ENCODE peak calls at places on chromosomes 16 and 17, in seven cellular contexts. E is A549; D is cardiac fibroblast; W is GM12878; Q is BE2C; L is CD4-positive, alpha-beta T cell; J is OCI-LY7. U is an unnamed sample.
A peak's percentile ranks its signal among the peaks of the same experiment; 100 is the strongest.

GRCh38 chr16:81096715-81097208 is 567 bp upstream of the GCSH start:
- DNase-seq in E (no peak), D (no peak), W (no peak), Q (no peak), L (no peak), J (no peak), U (no peak)

GRCh38 chr17:68511254-68511670 is 968 bp upstream of the PRKAR1A start:
- DNase-seq in E (no peak), D (no peak), W (no peak), Q (no peak), L (no peak), J (no peak), U (no peak)

GRCh38 chr16:10098991-10099390 is 83.2 kb downstream of the GRIN2A start:
- DNase-seq in E (no peak), D (no peak), W (no peak), Q (no peak), L (no peak), J (no peak), U (no peak)

GRCh38 chr17:57744195-57745170 is 616 bp downstream of the CCDC182 start:
- DNase-seq in E (no peak), D (no peak), W (no peak), Q (no peak), L (no peak), J (peak; percentile 11), U (no peak)

GRCh38 chr17:32160526-32160925 is 18.2 kb downstream of the RHOT1 start:
- DNase-seq in E (no peak), D (no peak), W (no peak), Q (no peak), L (no peak), J (no peak), U (no peak)

GRCh38 chr16:79430129-79430789 is 170.3 kb downstream of the MAF start:
- DNase-seq in E (no peak), D (no peak), W (no peak), Q (no peak), L (no peak), J (no peak), U (no peak)

GRCh38 chr16:89026121-89026612 is 49.2 kb upstream of the CBFA2T3 start:
- DNase-seq in E (no peak), D (no peak), W (peak; percentile 72), Q (no peak), L (no peak), J (peak; percentile 30), U (peak; percentile 5)

GRCh38 chr16:75494696-75495601 is at the start of gene CHST6:
- DNase-seq in E (peak; percentile 17), D (peak; percentile 31), W (no peak), Q (no peak), L (no peak), J (no peak), U (peak; percentile 55)

GRCh38 chr17:76152580-76152979 is 11.5 kb upstream of the FOXJ1 start:
- DNase-seq in E (no peak), D (no peak), W (no peak), Q (no peak), L (no peak), J (no peak), U (no peak)

GRCh38 chr17:42989726-42990652 is 8.2 kb upstream of the RPL27 start:
- DNase-seq in E (peak; percentile 64), D (no peak), W (no peak), Q (no peak), L (no peak), J (no peak), U (no peak)

GRCh38 chr17:1920948-1921351 is 91.1 kb downstream of the RPA1 start:
- DNase-seq in E (no peak), D (no peak), W (no peak), Q (no peak), L (no peak), J (no peak), U (no peak)

GRCh38 chr16:10245002-10245401 is 62.8 kb upstream of the GRIN2A start:
- DNase-seq in E (no peak), D (no peak), W (no peak), Q (no peak), L (no peak), J (no peak), U (no peak)

GRCh38 chr17:38434178-38434665 is 6.0 kb downstream of the ARHGAP23 start:
- DNase-seq in E (no peak), D (no peak), W (no peak), Q (no peak), L (no peak), J (no peak), U (no peak)

GRCh38 chr16:3400446-3400778 is 392 bp downstream of the ZSCAN32 start:
- DNase-seq in E (no peak), D (no peak), W (no peak), Q (no peak), L (no peak), J (no peak), U (no peak)

GRCh38 chr17:81391964-81392908 is 3.0 kb upstream of the BAHCC1 start:
- DNase-seq in E (no peak), D (peak; percentile 93), W (no peak), Q (no peak), L (no peak), J (no peak), U (peak; percentile 63)

GRCh38 chr17:35892091-35892637 is 12.0 kb upstream of the CCL5 start:
- DNase-seq in E (peak; percentile 17), D (peak; percentile 63), W (no peak), Q (no peak), L (no peak), J (no peak), U (peak; percentile 43)

GRCh38 chr16:84495506-84495905 is 9.0 kb downstream of the MEAK7 start:
- DNase-seq in E (no peak), D (no peak), W (no peak), Q (no peak), L (no peak), J (no peak), U (no peak)

DNA sequence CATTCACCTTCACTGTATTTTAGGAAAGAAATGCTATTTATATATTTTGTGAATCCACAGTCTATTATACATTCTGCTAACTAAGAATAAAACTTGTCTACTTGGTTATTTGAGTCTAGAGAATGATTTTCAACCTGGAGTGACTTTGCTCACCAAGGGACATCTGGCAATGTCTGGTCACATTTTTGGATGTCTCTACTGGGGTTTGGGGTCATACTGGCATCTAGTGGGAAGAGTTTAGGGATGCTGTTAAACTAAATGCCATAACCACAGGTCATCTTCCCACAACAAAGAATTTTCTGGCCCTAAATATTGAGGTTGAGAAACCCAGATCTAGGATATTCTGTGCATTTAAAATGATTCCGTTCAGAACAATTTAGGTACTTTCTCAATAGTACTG is 26.0 kb downstream of the KCNJ16 start:
- DNase-seq in E (peak; percentile 9), D (no peak), W (no peak), Q (no peak), L (no peak), J (no peak), U (peak; percentile 20)
- TF ChIP-seq CTCF in E (peak; percentile 31), D (no peak), W (no peak), Q (no peak), L (no peak), J (peak; percentile 45), U (peak; percentile 19)

GRCh38 chr17:47279062-47279801 is 25.6 kb downstream of the ITGB3 start:
- DNase-seq in E (peak; percentile 24), D (peak; percentile 98), W (peak; percentile 92), Q (no peak), L (no peak), J (peak; percentile 77), U (peak; percentile 99)
- TF ChIP-seq CTCF in E (no peak), D (peak; percentile 5), W (no peak), Q (no peak), L (no peak), J (no peak), U (peak; percentile 50)

GRCh38 chr17:67162771-67163170 is 82.2 kb downstream of the HELZ start:
- DNase-seq in E (no peak), D (no peak), W (no peak), Q (no peak), L (no peak), J (no peak), U (no peak)

GRCh38 chr17:67156269-67157199 is 88.5 kb downstream of the HELZ start:
- DNase-seq in E (no peak), D (peak; percentile 15), W (no peak), Q (no peak), L (no peak), J (no peak), U (peak; percentile 60)

GRCh38 chr17:67160791-67161190 is 84.2 kb downstream of the HELZ start:
- DNase-seq in E (no peak), D (no peak), W (no peak), Q (peak; percentile 14), L (no peak), J (no peak), U (no peak)

GRCh38 chr17:67161573-67161972 is 83.4 kb downstream of the HELZ start:
- DNase-seq in E (no peak), D (no peak), W (no peak), Q (no peak), L (no peak), J (no peak), U (no peak)

DNA sequence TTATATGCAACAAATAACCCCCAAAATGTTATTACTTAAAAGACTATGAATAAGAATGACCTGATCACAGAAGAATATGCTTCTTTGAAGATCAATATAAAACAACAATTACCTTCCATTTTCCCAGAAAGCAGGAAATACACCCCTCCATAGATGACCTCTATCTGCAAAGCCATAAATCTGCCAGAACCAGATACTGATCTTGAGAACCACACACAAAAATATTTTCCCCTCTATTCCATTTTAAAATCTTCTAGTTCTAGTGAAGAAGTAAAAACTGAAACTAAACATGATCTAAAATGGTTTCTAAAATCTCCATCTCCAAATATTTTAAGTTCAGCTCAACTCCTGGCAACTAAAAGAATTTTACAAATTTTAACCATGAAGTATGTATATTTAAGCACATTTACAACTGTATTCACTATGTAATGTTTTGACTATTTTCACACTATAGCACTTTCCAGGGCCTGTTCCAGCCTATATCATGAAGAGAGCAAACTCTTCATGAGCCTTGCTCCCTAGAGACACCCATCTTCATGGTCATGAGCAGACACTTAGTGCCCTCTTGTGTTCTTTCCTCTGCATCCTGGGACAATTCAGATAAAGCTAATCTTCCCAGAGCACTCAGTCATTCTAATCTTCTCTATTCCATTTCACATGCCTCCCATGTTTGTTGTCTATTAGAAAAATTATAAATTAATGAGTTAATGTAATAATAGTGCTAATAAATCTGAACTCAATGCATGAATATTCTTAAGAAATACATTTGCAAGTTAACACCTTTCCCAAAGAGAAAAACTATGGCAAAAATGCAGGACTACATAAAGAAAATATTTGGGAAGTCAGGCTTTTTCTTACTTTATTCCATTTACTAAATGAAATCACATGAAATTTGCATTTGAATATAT is 87.0 kb downstream of the HELZ start:
- DNase-seq in E (peak; percentile 71), D (peak; percentile 63), W (peak; percentile 2), Q (peak; percentile 64), L (no peak), J (peak; percentile 39), U (peak; percentile 79)
- TF ChIP-seq CTCF in E (peak; percentile 84), D (peak; percentile 24), W (peak; percentile 38), Q (peak; percentile 91), L (no peak), J (peak; percentile 61), U (peak; percentile 54)

DNA sequence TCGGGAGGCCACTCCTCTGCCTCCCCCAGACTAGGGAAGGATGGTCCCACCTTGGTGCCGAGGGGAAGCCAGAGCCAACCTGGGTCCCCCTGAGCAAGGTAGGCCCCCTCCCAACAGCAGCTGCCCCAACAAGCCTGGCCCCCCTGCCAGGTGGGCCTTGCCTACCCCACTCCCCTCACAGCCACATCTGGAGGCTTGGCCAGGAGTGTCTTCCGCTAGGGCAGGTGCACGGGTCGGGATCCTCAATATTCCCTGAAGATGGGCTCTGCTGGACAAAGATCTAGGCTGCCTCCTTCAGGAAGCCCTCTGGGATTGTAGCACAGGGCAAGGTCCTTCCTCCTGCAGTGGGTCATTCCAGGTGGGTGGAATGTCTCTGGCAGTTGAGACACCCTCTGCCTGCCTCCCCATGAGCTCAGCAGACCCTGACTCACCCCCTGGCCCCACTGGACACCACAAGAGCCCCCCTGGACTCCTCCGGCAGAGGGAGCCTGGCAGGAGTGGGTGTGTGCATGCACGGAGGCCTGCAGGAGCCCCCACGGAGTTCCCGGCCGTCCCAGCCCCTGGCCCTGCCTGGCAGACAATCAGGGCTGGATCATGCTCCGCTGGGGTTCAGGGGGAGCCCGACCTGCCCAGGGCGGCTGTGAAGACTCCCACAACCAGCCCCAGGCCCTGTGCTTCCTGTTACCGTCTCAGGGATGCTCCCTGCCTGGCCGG is 437 bp downstream of the C1QTNF8 start:
- DNase-seq in E (no peak), D (no peak), W (no peak), Q (no peak), L (no peak), J (no peak), U (no peak)
- TF ChIP-seq CTCF in E (peak; percentile 17), D (no peak), W (no peak), Q (no peak), L (no peak), J (no peak), U (no peak)